ENCODE peak calls at places on chromosome 22, in five cellular contexts. One of them, this sample, is unnamed. For H3K4me1 and H3K27me3, the result is how much of the 10 kb centered on the place peaks cover.

GRCh38 chr22:37021710-37022482 is 2.4 kb downstream of the MPST start:
- DNase-seq in K562: peak
- DNase-seq in fibroblast of lung: peak
- DNase-seq in neural progenitor cell: peak
- DNase-seq in cardiac muscle cell: peak
- DNase-seq in this sample: no peak

GRCh38 chr22:45888221-45889092 is 88.5 kb downstream of the WNT7B start:
- DNase-seq in K562: no peak
- DNase-seq in fibroblast of lung: no peak
- DNase-seq in neural progenitor cell: no peak
- DNase-seq in cardiac muscle cell: no peak
- DNase-seq in this sample: no peak

GRCh38 chr22:23894710-23895598 is 771 bp downstream of the MIF start:
- DNase-seq in K562: peak
- DNase-seq in fibroblast of lung: peak
- DNase-seq in neural progenitor cell: peak
- DNase-seq in cardiac muscle cell: peak
- DNase-seq in this sample: peak

GRCh38 chr22:23609983-23610781 is 21.9 kb downstream of the DRICH1 start:
- DNase-seq in K562: no peak
- DNase-seq in fibroblast of lung: no peak
- DNase-seq in neural progenitor cell: no peak
- DNase-seq in cardiac muscle cell: no peak
- DNase-seq in this sample: no peak

GRCh38 chr22:36764060-36764459 is 11.9 kb downstream of the IFT27 start:
- DNase-seq in K562: no peak
- DNase-seq in fibroblast of lung: no peak
- DNase-seq in neural progenitor cell: no peak
- DNase-seq in cardiac muscle cell: no peak
- DNase-seq in this sample: no peak

GRCh38 chr22:17985606-17986005 is 38.8 kb downstream of the MICAL3 start:
- DNase-seq in K562: no peak
- DNase-seq in fibroblast of lung: no peak
- DNase-seq in neural progenitor cell: no peak
- DNase-seq in cardiac muscle cell: no peak
- DNase-seq in this sample: no peak

GRCh38 chr22:45166935-45167334 is 3.2 kb downstream of the NUP50 start:
- DNase-seq in K562: no peak
- DNase-seq in fibroblast of lung: no peak
- DNase-seq in neural progenitor cell: no peak
- DNase-seq in cardiac muscle cell: no peak
- DNase-seq in this sample: no peak

GRCh38 chr22:18081416-18081815 is 3.6 kb downstream of the PEX26 start:
- DNase-seq in K562: no peak
- DNase-seq in fibroblast of lung: no peak
- DNase-seq in neural progenitor cell: no peak
- DNase-seq in cardiac muscle cell: no peak
- DNase-seq in this sample: no peak

GRCh38 chr22:24412274-24412673 is 15.1 kb upstream of the ADORA2A start:
- DNase-seq in K562: no peak
- DNase-seq in fibroblast of lung: no peak
- DNase-seq in neural progenitor cell: no peak
- DNase-seq in cardiac muscle cell: no peak
- DNase-seq in this sample: no peak

GRCh38 chr22:44224166-44224565 is 43.4 kb downstream of the PARVG start:
- DNase-seq in K562: no peak
- DNase-seq in fibroblast of lung: no peak
- DNase-seq in neural progenitor cell: no peak
- DNase-seq in cardiac muscle cell: no peak
- DNase-seq in this sample: no peak

GRCh38 chr22:35312198-35313059 is 12.7 kb downstream of the TOM1 start:
- DNase-seq in K562: no peak
- DNase-seq in fibroblast of lung: peak
- DNase-seq in neural progenitor cell: no peak
- DNase-seq in cardiac muscle cell: peak
- DNase-seq in this sample: no peak

GRCh38 chr22:46047226-46047625 is 70.3 kb upstream of the WNT7B start:
- DNase-seq in K562: no peak
- DNase-seq in fibroblast of lung: no peak
- DNase-seq in neural progenitor cell: no peak
- DNase-seq in cardiac muscle cell: no peak
- DNase-seq in this sample: no peak

GRCh38 chr22:39972656-39973055 is 12.5 kb downstream of the TMA7B start:
- DNase-seq in K562: no peak
- DNase-seq in fibroblast of lung: no peak
- DNase-seq in neural progenitor cell: no peak
- DNase-seq in cardiac muscle cell: no peak
- DNase-seq in this sample: no peak

GRCh38 chr22:50015451-50016307 is 3.1 kb upstream of the IL17REL start:
- DNase-seq in K562: no peak
- DNase-seq in fibroblast of lung: no peak
- DNase-seq in neural progenitor cell: peak
- DNase-seq in cardiac muscle cell: no peak
- DNase-seq in this sample: no peak

GRCh38 chr22:24816841-24817240 is 10.8 kb downstream of the SGSM1 start:
- DNase-seq in K562: no peak
- DNase-seq in fibroblast of lung: no peak
- DNase-seq in neural progenitor cell: no peak
- DNase-seq in cardiac muscle cell: no peak
- DNase-seq in this sample: no peak

DNA sequence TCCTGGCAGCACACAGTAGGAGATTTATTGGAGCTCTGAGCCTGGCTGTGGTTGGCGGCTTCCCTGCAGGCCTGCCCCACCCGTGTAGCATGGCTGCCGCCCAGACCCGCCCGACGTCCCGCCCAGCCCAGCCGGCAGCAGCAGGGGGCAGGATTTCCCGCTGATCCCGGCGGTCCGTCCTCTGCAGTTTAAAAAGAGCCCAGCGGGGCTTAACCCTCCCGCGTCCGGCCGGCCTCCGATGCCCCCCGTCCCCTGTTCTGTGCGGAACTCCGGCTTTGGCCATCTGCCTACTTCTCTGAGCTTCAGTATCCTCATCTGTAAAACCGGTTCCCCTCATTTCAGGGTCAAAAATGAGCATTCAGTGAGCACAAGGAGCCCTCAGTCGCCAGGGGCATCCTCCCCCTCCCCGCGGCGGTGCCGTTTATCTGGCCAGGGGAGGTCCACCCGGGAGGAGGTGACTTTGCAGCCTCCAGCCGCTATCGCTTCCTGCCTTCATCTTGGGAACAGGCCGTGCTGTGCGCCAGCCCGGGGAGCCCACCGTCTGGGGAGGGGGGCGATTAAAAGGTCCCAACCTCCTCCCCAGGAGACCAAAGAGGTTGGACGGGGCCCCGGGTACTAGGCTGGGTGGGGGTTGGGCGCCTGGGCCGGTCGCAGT is at the start of gene GAS2L1:
- DNase-seq in K562: peak
- DNase-seq in fibroblast of lung: peak
- DNase-seq in neural progenitor cell: peak
- DNase-seq in cardiac muscle cell: peak
- DNase-seq in this sample: peak
- H3K4me1 ChIP-seq in K562: half or more
- H3K4me1 ChIP-seq in fibroblast of lung: under half
- H3K4me1 ChIP-seq in neural progenitor cell: under half
- H3K4me1 ChIP-seq in cardiac muscle cell: under half
- H3K4me1 ChIP-seq in this sample: under half

GRCh38 chr22:38844661-38845367 is 986 bp upstream of the NPTXR start:
- DNase-seq in K562: no peak
- DNase-seq in fibroblast of lung: no peak
- DNase-seq in neural progenitor cell: no peak
- DNase-seq in cardiac muscle cell: no peak
- DNase-seq in this sample: no peak
- H3K27me3 ChIP-seq in K562: under half
- H3K27me3 ChIP-seq in fibroblast of lung: under half
- H3K27me3 ChIP-seq in neural progenitor cell: half or more
- H3K27me3 ChIP-seq in cardiac muscle cell: half or more
- H3K27me3 ChIP-seq in this sample: under half

GRCh38 chr22:30626413-30626812 is 9.2 kb upstream of the SLC35E4 start:
- DNase-seq in K562: no peak
- DNase-seq in fibroblast of lung: no peak
- DNase-seq in neural progenitor cell: no peak
- DNase-seq in cardiac muscle cell: no peak
- DNase-seq in this sample: no peak
- TF ChIP-seq CTCF in K562: peak
- TF ChIP-seq CTCF in fibroblast of lung: no peak
- TF ChIP-seq CTCF in neural progenitor cell: no peak
- TF ChIP-seq CTCF in cardiac muscle cell: no peak
- TF ChIP-seq CTCF in this sample: no peak

GRCh38 chr22:22374579-22374978 is 130.0 kb downstream of the VPREB1 start:
- DNase-seq in K562: no peak
- DNase-seq in fibroblast of lung: no peak
- DNase-seq in neural progenitor cell: no peak
- DNase-seq in cardiac muscle cell: no peak
- DNase-seq in this sample: no peak
- H3K4me1 ChIP-seq in K562: under half
- H3K4me1 ChIP-seq in fibroblast of lung: under half
- H3K4me1 ChIP-seq in neural progenitor cell: under half
- H3K4me1 ChIP-seq in cardiac muscle cell: under half
- H3K4me1 ChIP-seq in this sample: under half

GRCh38 chr22:22184277-22184807 is 60.2 kb upstream of the VPREB1 start:
- DNase-seq in K562: no peak
- DNase-seq in fibroblast of lung: no peak
- DNase-seq in neural progenitor cell: no peak
- DNase-seq in cardiac muscle cell: no peak
- DNase-seq in this sample: no peak
- H3K27me3 ChIP-seq in K562: under half
- H3K27me3 ChIP-seq in fibroblast of lung: under half
- H3K27me3 ChIP-seq in neural progenitor cell: half or more
- H3K27me3 ChIP-seq in cardiac muscle cell: half or more
- H3K27me3 ChIP-seq in this sample: under half

DNA sequence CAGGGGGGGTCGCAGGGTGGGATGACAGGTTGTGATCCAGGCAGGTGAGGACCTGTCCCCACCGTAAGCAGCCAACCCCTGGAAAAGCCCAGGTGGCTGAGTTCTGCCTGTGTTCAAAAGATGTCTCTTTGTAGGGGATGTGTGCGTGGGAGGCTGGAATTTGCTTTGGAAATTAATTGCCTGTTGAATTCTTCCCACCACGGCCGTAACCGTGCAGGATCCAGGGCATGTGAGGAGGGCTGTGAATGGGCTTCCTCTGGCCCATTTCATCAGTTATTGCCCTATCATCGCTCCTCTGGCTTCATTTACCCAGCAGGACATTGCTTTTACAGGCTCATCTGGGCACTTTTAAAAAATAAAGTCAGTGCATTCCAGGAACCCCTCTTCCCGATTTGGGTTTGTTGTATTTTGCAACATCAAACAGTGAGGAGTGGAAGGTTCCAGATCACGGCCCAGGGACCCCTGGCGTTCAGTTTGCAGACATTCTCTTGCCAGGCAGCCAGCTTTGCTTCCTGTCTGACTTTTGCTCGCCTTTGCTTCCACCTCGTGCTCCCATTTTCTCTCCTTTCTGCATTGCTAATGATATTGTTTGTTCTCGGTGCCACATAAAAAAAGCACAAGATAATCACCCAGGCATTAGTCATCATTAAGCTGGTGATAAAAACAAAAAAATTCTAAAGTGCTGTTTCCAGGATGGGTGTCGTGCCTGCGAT is 1306.6 kb downstream of the BRD1 start:
- DNase-seq in K562: no peak
- DNase-seq in fibroblast of lung: no peak
- DNase-seq in neural progenitor cell: no peak
- DNase-seq in cardiac muscle cell: no peak
- DNase-seq in this sample: no peak
- TF ChIP-seq CTCF in K562: no peak
- TF ChIP-seq CTCF in fibroblast of lung: no peak
- TF ChIP-seq CTCF in neural progenitor cell: no peak
- TF ChIP-seq CTCF in cardiac muscle cell: no peak
- TF ChIP-seq CTCF in this sample: no peak

GRCh38 chr22:21936151-21936778 is 16.4 kb downstream of the PPM1F start:
- DNase-seq in K562: no peak
- DNase-seq in fibroblast of lung: peak
- DNase-seq in neural progenitor cell: no peak
- DNase-seq in cardiac muscle cell: no peak
- DNase-seq in this sample: no peak
- H3K4me1 ChIP-seq in K562: half or more
- H3K4me1 ChIP-seq in fibroblast of lung: under half
- H3K4me1 ChIP-seq in neural progenitor cell: under half
- H3K4me1 ChIP-seq in cardiac muscle cell: under half
- H3K4me1 ChIP-seq in this sample: under half

DNA sequence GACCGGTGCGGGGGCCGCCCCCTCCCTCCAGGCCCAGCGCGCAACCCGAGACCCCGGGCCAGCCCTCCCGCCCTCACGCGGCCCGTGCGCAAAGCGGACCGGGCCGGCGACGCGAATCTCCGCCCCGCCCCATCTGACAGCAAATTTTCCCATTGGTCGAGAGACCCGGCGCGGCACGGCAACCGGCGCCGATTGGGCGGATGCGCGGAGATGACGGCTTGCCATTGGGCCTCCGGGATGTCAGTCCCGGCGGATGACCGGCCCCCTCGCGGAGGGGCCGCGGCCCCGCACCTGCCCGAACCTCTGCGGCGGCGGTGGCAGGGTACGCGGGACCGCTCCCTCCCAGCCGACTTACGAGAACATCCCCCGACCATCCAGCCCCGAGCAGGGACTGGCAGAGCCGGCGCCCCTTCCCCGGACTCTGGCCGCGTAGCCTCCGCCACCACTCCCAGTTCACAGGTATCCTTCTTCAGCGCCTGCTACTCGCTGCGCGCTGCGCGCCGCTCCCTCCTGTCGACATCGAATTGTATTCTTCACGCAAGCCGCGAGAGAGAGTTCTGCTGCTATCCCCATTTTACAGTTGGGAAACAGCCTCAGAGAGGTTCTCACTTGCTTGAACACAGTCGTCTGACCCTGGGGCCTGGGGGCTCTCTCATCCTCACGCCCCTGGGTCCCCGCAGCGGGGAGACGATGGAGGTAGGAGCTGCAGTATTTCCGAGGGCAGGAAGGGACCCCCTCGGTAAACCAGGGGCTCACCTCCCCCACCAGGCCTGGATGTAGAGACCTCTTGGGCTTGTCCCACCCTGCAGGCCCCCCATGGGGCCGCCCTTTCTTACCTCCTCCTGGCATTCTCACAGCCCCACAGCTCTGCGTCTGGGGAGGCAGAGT is at the start of gene ARVCF:
- DNase-seq in K562: peak
- DNase-seq in fibroblast of lung: peak
- DNase-seq in neural progenitor cell: peak
- DNase-seq in cardiac muscle cell: peak
- DNase-seq in this sample: peak
- H3K27me3 ChIP-seq in K562: under half
- H3K27me3 ChIP-seq in fibroblast of lung: under half
- H3K27me3 ChIP-seq in neural progenitor cell: half or more
- H3K27me3 ChIP-seq in cardiac muscle cell: under half
- H3K27me3 ChIP-seq in this sample: under half

GRCh38 chr22:31683181-31684105 is 21.4 kb upstream of the PISD start:
- DNase-seq in K562: no peak
- DNase-seq in fibroblast of lung: no peak
- DNase-seq in neural progenitor cell: no peak
- DNase-seq in cardiac muscle cell: no peak
- DNase-seq in this sample: peak
- TF ChIP-seq CTCF in K562: no peak
- TF ChIP-seq CTCF in fibroblast of lung: no peak
- TF ChIP-seq CTCF in neural progenitor cell: no peak
- TF ChIP-seq CTCF in cardiac muscle cell: no peak
- TF ChIP-seq CTCF in this sample: no peak